ENCODE peak calls at places on chromosomes 16 and 17, in ten cellular contexts. E is prostate gland; Y is PC-9; D is spleen; Z is effector memory CD4-positive, alpha-beta T cell; X is IMR-90; P is A549; V is neuronal stem cell; U is OCI-LY7; J is cardiac muscle cell. B is an unnamed sample.

GRCh38 chr17:70033165-70033564 is 41.9 kb upstream of the KCNJ16 start:
- DNase-seq in Z (no peak), V (no peak), D (no peak), E (no peak), X (no peak), J (no peak), U (no peak), P (no peak), Y (no peak), B (no peak)

GRCh38 chr16:27458987-27459688 is 57.2 kb downstream of the IL21R start:
- DNase-seq in P (no peak), V (no peak), E (no peak), X (no peak), D (no peak), J (no peak), Z (no peak), Y (no peak), U (no peak), B (peak; percentile 91)

GRCh38 chr17:60534613-60535157 is 8.6 kb upstream of the APPBP2 start:
- DNase-seq in Y (no peak), E (no peak), J (no peak), D (no peak), U (no peak), Z (no peak), P (no peak), X (no peak), V (no peak), B (no peak)

GRCh38 chr17:499836-500543 is 147.4 kb upstream of the RPH3AL start:
- DNase-seq in Z (no peak), V (no peak), E (no peak), D (peak; percentile 78), X (no peak), Y (no peak), U (peak; percentile 78), P (no peak), J (no peak), B (no peak)

GRCh38 chr17:47257651-47258339 is 4.2 kb downstream of the ITGB3 start:
- DNase-seq in V (no peak), U (no peak), Z (no peak), D (no peak), J (no peak), Y (no peak), P (no peak), X (peak; percentile 72), E (no peak), B (peak; percentile 95)

GRCh38 chr17:177155-177554 is 4.3 kb downstream of the DOC2B start:
- DNase-seq in D (no peak), E (no peak), J (no peak), X (no peak), Z (no peak), P (no peak), V (no peak), U (no peak), Y (no peak), B (no peak)

GRCh38 chr17:910503-911194 is 68.9 kb downstream of the NXN start:
- DNase-seq in X (no peak), U (no peak), Y (no peak), P (no peak), D (no peak), Z (no peak), V (no peak), E (no peak), J (no peak), B (no peak)

GRCh38 chr16:67404740-67405226 is 11.5 kb upstream of the TPPP3 start:
- DNase-seq in X (no peak), P (no peak), Z (no peak), J (no peak), D (no peak), U (no peak), V (no peak), E (peak; percentile 99), Y (peak; percentile 98), B (peak; percentile 58)

GRCh38 chr17:63709110-63709509 is 9.2 kb upstream of the LIMD2 start:
- DNase-seq in Y (no peak), D (no peak), U (no peak), Z (no peak), X (no peak), E (no peak), P (no peak), V (no peak), J (no peak), B (no peak)

GRCh38 chr17:14301761-14302401 is 1.0 kb downstream of the HS3ST3B1 start:
- DNase-seq in Y (no peak), D (peak; percentile 93), U (peak; percentile 26), E (no peak), Z (peak; percentile 33), P (peak; percentile 29), X (peak; percentile 48), J (peak; percentile 47), V (no peak), B (peak; percentile 92)

GRCh38 chr16:14455577-14455976 is 174.5 kb downstream of the PARN start:
- DNase-seq in Y (peak; percentile 74), P (peak; percentile 40), Z (no peak), D (no peak), U (no peak), X (peak; percentile 73), V (no peak), J (peak; percentile 53), E (no peak), B (no peak)

GRCh38 chr16:56257260-56257659 is 66.0 kb downstream of the GNAO1 start:
- DNase-seq in D (no peak), X (peak; percentile 9), Y (no peak), Z (no peak), V (no peak), P (no peak), U (no peak), J (no peak), E (no peak), B (no peak)

GRCh38 chr16:57601801-57602478 is 26.5 kb upstream of the ADGRG1 start:
- DNase-seq in Y (no peak), E (no peak), Z (no peak), P (no peak), X (no peak), J (no peak), V (no peak), U (no peak), D (no peak), B (no peak)

GRCh38 chr17:22490399-22490798 is 798.1 kb downstream of the KCNJ18 start:
- DNase-seq in J (no peak), Y (no peak), Z (no peak), D (no peak), E (no peak), V (no peak), P (no peak), X (no peak), U (no peak), B (no peak)
- H3K9me3 ChIP-seq in J (peaks cover 4% of the 10 kb centered on the region), Y (no peaks in the 10 kb centered on the region), Z (no peaks in the 10 kb centered on the region), D (peaks cover 74% of the 10 kb centered on the region), E (no peaks in the 10 kb centered on the region), V (no peaks in the 10 kb centered on the region), P (no peaks in the 10 kb centered on the region), X (peaks cover 31% of the 10 kb centered on the region), U (no peaks in the 10 kb centered on the region), B (no peaks in the 10 kb centered on the region)

DNA sequence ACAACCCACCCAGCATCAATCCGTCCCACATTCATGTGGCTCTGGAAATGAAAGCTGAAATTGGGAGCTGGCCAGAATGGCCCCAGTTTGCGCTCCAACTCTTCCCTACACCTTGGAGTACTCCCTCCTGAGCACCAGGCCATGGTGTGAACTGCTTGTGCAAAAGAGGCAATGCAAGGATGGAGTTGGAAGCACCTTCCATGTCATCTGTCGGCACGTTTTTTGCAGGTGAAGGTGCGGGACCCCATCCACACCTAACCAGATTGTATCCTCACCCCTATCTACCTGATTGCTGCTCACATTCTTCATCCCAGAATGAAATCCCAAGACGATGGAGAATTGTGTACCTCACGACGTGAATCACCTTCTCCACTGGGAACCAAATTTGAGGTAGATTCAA is 136.6 kb upstream of the WSB1 start:
- DNase-seq in P (no peak), D (peak; percentile 22), E (no peak), V (no peak), Y (no peak), Z (no peak), X (no peak), U (no peak), J (no peak), B (peak; percentile 25)
- H3K9me3 ChIP-seq in P (no peaks in the 10 kb centered on the region), D (no peaks in the 10 kb centered on the region), E (no peaks in the 10 kb centered on the region), V (no peaks in the 10 kb centered on the region), Y (no peaks in the 10 kb centered on the region), Z (no peaks in the 10 kb centered on the region), X (no peaks in the 10 kb centered on the region), U (peaks cover 2% of the 10 kb centered on the region), J (no peaks in the 10 kb centered on the region), B (no peaks in the 10 kb centered on the region)

GRCh38 chr17:45828171-45829133 is 16.2 kb upstream of the SPPL2C start:
- DNase-seq in X (no peak), Y (no peak), J (no peak), P (no peak), Z (no peak), U (no peak), D (no peak), V (no peak), E (no peak), B (no peak)
- H3K9me3 ChIP-seq in X (no peaks in the 10 kb centered on the region), Y (no peaks in the 10 kb centered on the region), J (no peaks in the 10 kb centered on the region), P (no peaks in the 10 kb centered on the region), Z (no peaks in the 10 kb centered on the region), U (no peaks in the 10 kb centered on the region), D (no peaks in the 10 kb centered on the region), V (no peaks in the 10 kb centered on the region), E (no peaks in the 10 kb centered on the region), B (no peaks in the 10 kb centered on the region)

GRCh38 chr16:5512037-5512436 is 414.4 kb upstream of the EEF2KMT start:
- DNase-seq in P (no peak), D (no peak), Z (no peak), X (no peak), J (no peak), E (no peak), Y (no peak), U (no peak), V (no peak), B (no peak)

GRCh38 chr16:5508371-5508770 is 410.8 kb upstream of the EEF2KMT start:
- DNase-seq in P (no peak), V (no peak), Y (no peak), U (no peak), Z (no peak), E (no peak), X (no peak), J (no peak), D (no peak), B (no peak)

GRCh38 chr16:5509794-5510193 is 412.2 kb upstream of the EEF2KMT start:
- DNase-seq in U (no peak), Z (no peak), P (no peak), D (no peak), J (no peak), V (no peak), E (no peak), X (no peak), Y (no peak), B (no peak)

GRCh38 chr16:5509336-5509735 is 411.7 kb upstream of the EEF2KMT start:
- DNase-seq in Z (no peak), V (no peak), X (no peak), J (no peak), E (no peak), U (no peak), P (no peak), Y (no peak), D (no peak), B (no peak)

DNA sequence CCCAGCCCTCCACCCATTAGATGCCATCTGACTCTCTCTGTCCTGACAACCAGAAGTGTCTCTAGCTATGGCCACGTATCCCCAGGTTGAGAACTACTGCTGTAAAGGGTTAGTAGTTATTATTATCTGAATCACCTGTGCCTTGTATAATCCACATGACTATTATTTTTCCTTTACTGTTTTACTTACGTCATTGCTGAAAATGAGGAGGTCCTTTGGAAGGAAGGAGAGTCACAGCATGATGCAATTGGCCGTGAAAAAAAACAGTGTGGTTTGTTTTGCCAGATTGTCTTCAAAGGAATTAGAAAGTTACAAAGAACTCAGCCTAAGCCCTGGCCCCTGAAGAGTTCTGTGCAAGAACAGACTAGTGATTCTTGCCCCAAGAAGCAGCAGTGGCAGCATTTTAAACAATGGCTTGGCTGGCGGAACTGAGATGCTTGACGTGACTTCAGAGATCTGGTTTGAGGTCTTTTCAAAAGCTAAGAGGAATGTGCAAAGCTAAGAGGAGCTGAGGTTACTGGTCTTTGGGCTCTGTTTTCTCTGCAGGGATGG is 413.3 kb upstream of the EEF2KMT start:
- DNase-seq in P (no peak), Y (no peak), Z (no peak), U (no peak), J (no peak), V (peak; percentile 31), D (no peak), E (peak; percentile 12), X (no peak), B (no peak)
- H3K9me3 ChIP-seq in P (no peaks in the 10 kb centered on the region), Y (no peaks in the 10 kb centered on the region), Z (no peaks in the 10 kb centered on the region), U (no peaks in the 10 kb centered on the region), J (no peaks in the 10 kb centered on the region), V (no peaks in the 10 kb centered on the region), D (peaks cover 5% of the 10 kb centered on the region), E (no peaks in the 10 kb centered on the region), X (peaks cover 35% of the 10 kb centered on the region), B (peaks cover 3% of the 10 kb centered on the region)

B was measured in osteoblast.